ENCODE peak calls at places on chromosomes 13 and 19, in seven cellular contexts. One of them, this sample, is unnamed.

GRCh38 chr13:113437408-113438010 is 15.8 kb downstream of the ADPRHL1 start:
- DNase-seq in thoracic aorta: no peak
- DNase-seq in gastrocnemius medialis: no peak
- DNase-seq in esophagus squamous epithelium: no peak
- DNase-seq in psoas muscle: peak; percentile 11
- DNase-seq in prostate gland: no peak
- DNase-seq in cardiac muscle cell: peak; percentile 12
- DNase-seq in this sample: no peak

GRCh38 chr13:100694722-100695644 is 20.4 kb upstream of the TMTC4 start:
- DNase-seq in thoracic aorta: no peak
- DNase-seq in gastrocnemius medialis: no peak
- DNase-seq in esophagus squamous epithelium: no peak
- DNase-seq in psoas muscle: no peak
- DNase-seq in prostate gland: no peak
- DNase-seq in cardiac muscle cell: peak; percentile 97
- DNase-seq in this sample: no peak

GRCh38 chr19:6417713-6418561 is 6.7 kb downstream of the KHSRP start:
- DNase-seq in thoracic aorta: no peak
- DNase-seq in gastrocnemius medialis: no peak
- DNase-seq in esophagus squamous epithelium: no peak
- DNase-seq in psoas muscle: peak; percentile 70
- DNase-seq in prostate gland: no peak
- DNase-seq in cardiac muscle cell: peak; percentile 37
- DNase-seq in this sample: no peak

GRCh38 chr19:31539386-31539785 is 190.2 kb upstream of the TSHZ3 start:
- DNase-seq in thoracic aorta: no peak
- DNase-seq in gastrocnemius medialis: no peak
- DNase-seq in esophagus squamous epithelium: no peak
- DNase-seq in psoas muscle: no peak
- DNase-seq in prostate gland: no peak
- DNase-seq in cardiac muscle cell: no peak
- DNase-seq in this sample: no peak

GRCh38 chr13:28355822-28356371 is 139.0 kb downstream of the FLT1 start:
- DNase-seq in thoracic aorta: no peak
- DNase-seq in gastrocnemius medialis: no peak
- DNase-seq in esophagus squamous epithelium: no peak
- DNase-seq in psoas muscle: no peak
- DNase-seq in prostate gland: no peak
- DNase-seq in cardiac muscle cell: peak; percentile 86
- DNase-seq in this sample: no peak

GRCh38 chr13:51825681-51826254 is 19.2 kb downstream of the TMEM272 start:
- DNase-seq in thoracic aorta: no peak
- DNase-seq in gastrocnemius medialis: no peak
- DNase-seq in esophagus squamous epithelium: no peak
- DNase-seq in psoas muscle: no peak
- DNase-seq in prostate gland: no peak
- DNase-seq in cardiac muscle cell: no peak
- DNase-seq in this sample: no peak

GRCh38 chr13:99867535-99868271 is 103.9 kb downstream of the ZIC5 start:
- DNase-seq in thoracic aorta: no peak
- DNase-seq in gastrocnemius medialis: no peak
- DNase-seq in esophagus squamous epithelium: no peak
- DNase-seq in psoas muscle: no peak
- DNase-seq in prostate gland: no peak
- DNase-seq in cardiac muscle cell: no peak
- DNase-seq in this sample: no peak

GRCh38 chr19:2627319-2627829 is 75.1 kb downstream of the GNG7 start:
- DNase-seq in thoracic aorta: peak; percentile 93
- DNase-seq in gastrocnemius medialis: peak; percentile 93
- DNase-seq in esophagus squamous epithelium: peak; percentile 63
- DNase-seq in psoas muscle: peak; percentile 94
- DNase-seq in prostate gland: peak; percentile 51
- DNase-seq in cardiac muscle cell: peak; percentile 94
- DNase-seq in this sample: peak; percentile 78

GRCh38 chr13:90201198-90201597 is 1146.3 kb upstream of the MIR17HG start:
- DNase-seq in thoracic aorta: no peak
- DNase-seq in gastrocnemius medialis: no peak
- DNase-seq in esophagus squamous epithelium: no peak
- DNase-seq in psoas muscle: no peak
- DNase-seq in prostate gland: no peak
- DNase-seq in cardiac muscle cell: peak; percentile 40
- DNase-seq in this sample: no peak

GRCh38 chr19:48992571-48993174 is 436 bp downstream of the GYS1 start:
- DNase-seq in thoracic aorta: no peak
- DNase-seq in gastrocnemius medialis: no peak
- DNase-seq in esophagus squamous epithelium: no peak
- DNase-seq in psoas muscle: no peak
- DNase-seq in prostate gland: no peak
- DNase-seq in cardiac muscle cell: no peak
- DNase-seq in this sample: no peak

GRCh38 chr19:48991011-48991609 is 2.0 kb downstream of the GYS1 start:
- DNase-seq in thoracic aorta: no peak
- DNase-seq in gastrocnemius medialis: no peak
- DNase-seq in esophagus squamous epithelium: no peak
- DNase-seq in psoas muscle: no peak
- DNase-seq in prostate gland: no peak
- DNase-seq in cardiac muscle cell: no peak
- DNase-seq in this sample: no peak

GRCh38 chr19:48990400-48990799 is 2.7 kb downstream of the GYS1 start:
- DNase-seq in thoracic aorta: no peak
- DNase-seq in gastrocnemius medialis: no peak
- DNase-seq in esophagus squamous epithelium: no peak
- DNase-seq in psoas muscle: no peak
- DNase-seq in prostate gland: no peak
- DNase-seq in cardiac muscle cell: no peak
- DNase-seq in this sample: no peak

GRCh38 chr19:48993175-48994034 is at the start of the genes GYS1 and RUVBL2:
- DNase-seq in thoracic aorta: peak; percentile 98
- DNase-seq in gastrocnemius medialis: peak; percentile 98
- DNase-seq in esophagus squamous epithelium: peak; percentile 97
- DNase-seq in psoas muscle: peak; percentile 100
- DNase-seq in prostate gland: peak; percentile 99
- DNase-seq in cardiac muscle cell: peak; percentile 100
- DNase-seq in this sample: peak; percentile 99

DNA sequence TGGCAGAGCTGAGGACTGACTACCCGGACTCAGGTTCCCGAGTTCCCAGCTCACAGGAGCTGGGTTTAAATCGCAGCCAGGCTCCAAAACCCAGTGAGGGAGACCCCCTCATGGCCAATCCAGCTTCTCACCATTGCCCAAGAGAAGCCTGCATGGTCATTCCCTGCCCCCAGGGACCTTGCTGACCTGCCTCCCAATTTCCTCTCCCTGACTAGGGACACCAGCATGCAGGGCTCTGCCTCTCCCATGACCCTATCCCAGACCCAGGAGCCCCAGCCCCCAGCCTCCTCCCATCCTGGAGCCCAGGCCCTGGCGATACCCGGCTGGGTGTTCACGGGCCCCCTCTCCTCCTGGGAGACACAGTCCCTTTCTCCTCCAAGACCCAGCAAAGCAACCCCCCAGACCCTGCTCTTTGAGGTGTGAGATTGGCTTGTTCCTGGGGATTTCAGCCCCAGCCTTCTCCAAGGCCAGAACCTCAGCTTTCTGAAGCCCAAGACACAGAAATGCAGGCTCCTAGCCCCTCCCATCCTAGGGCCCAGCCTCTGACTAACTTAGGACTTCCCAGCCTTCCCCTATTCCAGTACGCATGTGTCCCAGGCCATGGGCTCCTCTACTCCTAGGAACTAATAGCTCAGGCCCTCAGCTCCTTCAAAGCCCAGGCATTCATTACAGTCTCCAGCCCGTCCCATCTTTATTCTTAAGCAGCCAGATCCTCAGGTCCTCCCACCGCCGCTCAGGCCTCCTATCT is 1.1 kb downstream of the GYS1 start:
- DNase-seq in thoracic aorta: peak; percentile 68
- DNase-seq in gastrocnemius medialis: peak; percentile 77
- DNase-seq in esophagus squamous epithelium: no peak
- DNase-seq in psoas muscle: peak; percentile 77
- DNase-seq in prostate gland: peak; percentile 74
- DNase-seq in cardiac muscle cell: peak; percentile 86
- DNase-seq in this sample: peak; percentile 63
- H3K27ac ChIP-seq in thoracic aorta: peak overlapping the region; percentile 100
- H3K27ac ChIP-seq in gastrocnemius medialis: peak overlapping the region; percentile 99
- H3K27ac ChIP-seq in esophagus squamous epithelium: peak overlapping the region; percentile 97
- H3K27ac ChIP-seq in psoas muscle: peak overlapping the region; percentile 90
- H3K27ac ChIP-seq in prostate gland: peak overlapping the region; percentile 97
- H3K27ac ChIP-seq in cardiac muscle cell: peak overlapping the region; percentile 87
- H3K27ac ChIP-seq in this sample: peak overlapping the region; percentile 96

GRCh38 chr19:17504030-17504429 is 7.4 kb upstream of the PGLS start:
- DNase-seq in thoracic aorta: no peak
- DNase-seq in gastrocnemius medialis: no peak
- DNase-seq in esophagus squamous epithelium: no peak
- DNase-seq in psoas muscle: no peak
- DNase-seq in prostate gland: no peak
- DNase-seq in cardiac muscle cell: no peak
- DNase-seq in this sample: no peak
- H3K27ac ChIP-seq in thoracic aorta: no peak overlapping the region
- H3K27ac ChIP-seq in gastrocnemius medialis: peak overlapping the region; percentile 35
- H3K27ac ChIP-seq in esophagus squamous epithelium: no peak overlapping the region
- H3K27ac ChIP-seq in psoas muscle: peak overlapping the region; percentile 9
- H3K27ac ChIP-seq in prostate gland: no peak overlapping the region
- H3K27ac ChIP-seq in cardiac muscle cell: no peak overlapping the region
- H3K27ac ChIP-seq in this sample: peak overlapping the region; percentile 13

DNA sequence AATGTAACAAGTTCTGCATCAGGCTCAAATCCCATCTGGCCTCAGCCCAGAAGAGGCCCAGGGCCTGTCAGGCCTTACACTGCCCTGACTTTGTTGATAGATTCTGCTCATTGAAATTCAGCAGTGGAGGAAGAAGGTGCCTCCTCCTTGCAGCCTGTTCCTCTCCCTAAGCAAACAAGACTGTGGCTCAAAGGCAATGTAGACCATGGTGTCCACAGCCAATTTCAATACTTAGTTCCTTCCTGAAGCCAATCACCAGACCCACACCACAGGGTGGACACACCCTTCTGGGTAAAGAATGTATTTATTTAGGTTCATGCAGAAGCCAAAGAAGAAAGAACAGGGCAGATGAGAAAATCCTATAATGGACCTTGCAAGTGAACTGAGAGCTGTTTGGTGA is 59.4 kb downstream of the LACC1 start:
- DNase-seq in thoracic aorta: no peak
- DNase-seq in gastrocnemius medialis: no peak
- DNase-seq in esophagus squamous epithelium: no peak
- DNase-seq in psoas muscle: no peak
- DNase-seq in prostate gland: peak; percentile 33
- DNase-seq in cardiac muscle cell: no peak
- DNase-seq in this sample: no peak
- H3K27ac ChIP-seq in thoracic aorta: no peak overlapping the region
- H3K27ac ChIP-seq in gastrocnemius medialis: no peak overlapping the region
- H3K27ac ChIP-seq in esophagus squamous epithelium: no peak overlapping the region
- H3K27ac ChIP-seq in psoas muscle: no peak overlapping the region
- H3K27ac ChIP-seq in prostate gland: no peak overlapping the region
- H3K27ac ChIP-seq in cardiac muscle cell: no peak overlapping the region
- H3K27ac ChIP-seq in this sample: no peak overlapping the region

GRCh38 chr13:33776510-33776909 is 41.4 kb upstream of the RFC3 start:
- DNase-seq in thoracic aorta: no peak
- DNase-seq in gastrocnemius medialis: no peak
- DNase-seq in esophagus squamous epithelium: no peak
- DNase-seq in psoas muscle: no peak
- DNase-seq in prostate gland: no peak
- DNase-seq in cardiac muscle cell: no peak
- DNase-seq in this sample: no peak

GRCh38 chr13:33771296-33771695 is 46.7 kb upstream of the RFC3 start:
- DNase-seq in thoracic aorta: no peak
- DNase-seq in gastrocnemius medialis: no peak
- DNase-seq in esophagus squamous epithelium: no peak
- DNase-seq in psoas muscle: no peak
- DNase-seq in prostate gland: no peak
- DNase-seq in cardiac muscle cell: no peak
- DNase-seq in this sample: no peak

DNA sequence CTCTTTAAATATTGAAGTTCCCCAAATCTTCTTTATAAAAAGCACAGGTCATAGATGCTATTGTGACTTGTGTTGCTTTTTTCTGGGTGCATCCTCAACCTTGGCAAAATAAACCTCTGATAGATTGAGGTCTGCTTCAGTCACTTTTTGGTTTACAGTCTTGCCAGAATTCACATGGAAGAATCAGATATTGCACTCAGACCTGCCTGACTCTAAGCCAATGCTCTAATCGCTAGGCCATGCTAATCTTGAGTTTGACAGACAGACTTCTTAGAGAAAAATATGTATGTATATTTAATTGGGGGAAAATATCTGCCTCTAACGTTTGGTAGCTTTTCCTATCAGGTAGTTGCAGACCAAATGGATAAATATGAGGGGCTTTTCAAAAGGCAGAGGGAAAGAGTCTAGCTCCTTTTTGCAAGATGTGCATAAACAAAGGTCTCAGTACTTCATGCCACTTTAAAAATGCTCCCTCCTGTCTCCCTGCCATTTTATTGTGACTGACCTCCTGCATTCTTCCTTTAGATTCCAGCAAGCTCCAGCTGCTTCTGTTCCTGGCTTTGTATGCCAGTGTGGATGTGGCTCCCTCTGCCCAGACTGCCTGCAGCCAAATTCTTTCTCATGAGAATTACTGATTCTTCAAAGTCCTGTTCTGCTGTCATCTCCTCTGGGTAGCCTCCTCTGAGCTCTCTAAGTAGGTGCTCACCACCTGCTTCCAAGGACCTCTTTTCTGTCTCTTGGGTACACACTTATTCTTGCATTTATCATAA is 42.4 kb upstream of the RFC3 start:
- DNase-seq in thoracic aorta: no peak
- DNase-seq in gastrocnemius medialis: no peak
- DNase-seq in esophagus squamous epithelium: no peak
- DNase-seq in psoas muscle: no peak
- DNase-seq in prostate gland: no peak
- DNase-seq in cardiac muscle cell: no peak
- DNase-seq in this sample: no peak
- H3K27ac ChIP-seq in thoracic aorta: no peak overlapping the region
- H3K27ac ChIP-seq in gastrocnemius medialis: no peak overlapping the region
- H3K27ac ChIP-seq in esophagus squamous epithelium: no peak overlapping the region
- H3K27ac ChIP-seq in psoas muscle: no peak overlapping the region
- H3K27ac ChIP-seq in prostate gland: no peak overlapping the region
- H3K27ac ChIP-seq in cardiac muscle cell: no peak overlapping the region
- H3K27ac ChIP-seq in this sample: no peak overlapping the region

GRCh38 chr19:36203293-36203692 is 11.2 kb downstream of the ZNF565 start:
- DNase-seq in thoracic aorta: no peak
- DNase-seq in gastrocnemius medialis: no peak
- DNase-seq in esophagus squamous epithelium: no peak
- DNase-seq in psoas muscle: no peak
- DNase-seq in prostate gland: no peak
- DNase-seq in cardiac muscle cell: no peak
- DNase-seq in this sample: no peak

GRCh38 chr19:36210497-36210896 is 4.0 kb downstream of the ZNF565 start:
- DNase-seq in thoracic aorta: no peak
- DNase-seq in gastrocnemius medialis: no peak
- DNase-seq in esophagus squamous epithelium: no peak
- DNase-seq in psoas muscle: no peak
- DNase-seq in prostate gland: no peak
- DNase-seq in cardiac muscle cell: peak; percentile 31
- DNase-seq in this sample: no peak

GRCh38 chr19:36212895-36213294 is 1.6 kb downstream of the ZNF565 start:
- DNase-seq in thoracic aorta: no peak
- DNase-seq in gastrocnemius medialis: no peak
- DNase-seq in esophagus squamous epithelium: no peak
- DNase-seq in psoas muscle: no peak
- DNase-seq in prostate gland: no peak
- DNase-seq in cardiac muscle cell: no peak
- DNase-seq in this sample: no peak

GRCh38 chr19:36209372-36209771 is 5.1 kb downstream of the ZNF565 start:
- DNase-seq in thoracic aorta: no peak
- DNase-seq in gastrocnemius medialis: no peak
- DNase-seq in esophagus squamous epithelium: no peak
- DNase-seq in psoas muscle: no peak
- DNase-seq in prostate gland: no peak
- DNase-seq in cardiac muscle cell: no peak
- DNase-seq in this sample: no peak

GRCh38 chr19:36207605-36208252 is 6.7 kb downstream of the ZNF565 start:
- DNase-seq in thoracic aorta: no peak
- DNase-seq in gastrocnemius medialis: no peak
- DNase-seq in esophagus squamous epithelium: no peak
- DNase-seq in psoas muscle: no peak
- DNase-seq in prostate gland: no peak
- DNase-seq in cardiac muscle cell: no peak
- DNase-seq in this sample: no peak
- H3K27ac ChIP-seq in thoracic aorta: no peak overlapping the region
- H3K27ac ChIP-seq in gastrocnemius medialis: no peak overlapping the region
- H3K27ac ChIP-seq in esophagus squamous epithelium: no peak overlapping the region
- H3K27ac ChIP-seq in psoas muscle: no peak overlapping the region
- H3K27ac ChIP-seq in prostate gland: no peak overlapping the region
- H3K27ac ChIP-seq in cardiac muscle cell: no peak overlapping the region
- H3K27ac ChIP-seq in this sample: no peak overlapping the region